ENCODE peak calls at places on chromosomes 6 and 20, in nine cellular contexts. One of them, this sample, is unnamed.

GRCh38 chr20:2261105-2261504 is 34.7 kb upstream of the TGM3 start:
- DNase-seq in ureter: no peak
- DNase-seq in NCI-H1105: no peak
- DNase-seq in ovary: no peak
- DNase-seq in suprapubic skin: no peak
- DNase-seq in endothelial cell of umbilical vein: no peak
- DNase-seq in NCI-H1092 treated with DMSO at 0.1 percent for 48 hours: no peak
- DNase-seq in endodermal cell: no peak
- DNase-seq in EL: no peak
- DNase-seq in this sample: no peak

GRCh38 chr6:41430875-41431274 is 95.5 kb downstream of the NCR2 start:
- DNase-seq in ureter: no peak
- DNase-seq in NCI-H1105: no peak
- DNase-seq in ovary: no peak
- DNase-seq in suprapubic skin: no peak
- DNase-seq in endothelial cell of umbilical vein: no peak
- DNase-seq in NCI-H1092 treated with DMSO at 0.1 percent for 48 hours: no peak
- DNase-seq in endodermal cell: no peak
- DNase-seq in EL: peak
- DNase-seq in this sample: peak

GRCh38 chr20:63736893-63737689 is 627 bp downstream of the LIME1 start:
- DNase-seq in ureter: no peak
- DNase-seq in NCI-H1105: no peak
- DNase-seq in ovary: peak
- DNase-seq in suprapubic skin: no peak
- DNase-seq in endothelial cell of umbilical vein: no peak
- DNase-seq in NCI-H1092 treated with DMSO at 0.1 percent for 48 hours: no peak
- DNase-seq in endodermal cell: peak
- DNase-seq in EL: no peak
- DNase-seq in this sample: no peak

GRCh38 chr6:8825726-8826125 is 390.4 kb upstream of the SLC35B3 start:
- DNase-seq in ureter: no peak
- DNase-seq in NCI-H1105: no peak
- DNase-seq in ovary: no peak
- DNase-seq in suprapubic skin: no peak
- DNase-seq in endothelial cell of umbilical vein: no peak
- DNase-seq in NCI-H1092 treated with DMSO at 0.1 percent for 48 hours: no peak
- DNase-seq in endodermal cell: no peak
- DNase-seq in EL: peak
- DNase-seq in this sample: no peak

GRCh38 chr20:33827629-33828325 is 16.6 kb downstream of the CHMP4B start:
- DNase-seq in ureter: no peak
- DNase-seq in NCI-H1105: no peak
- DNase-seq in ovary: no peak
- DNase-seq in suprapubic skin: no peak
- DNase-seq in endothelial cell of umbilical vein: no peak
- DNase-seq in NCI-H1092 treated with DMSO at 0.1 percent for 48 hours: no peak
- DNase-seq in endodermal cell: no peak
- DNase-seq in EL: no peak
- DNase-seq in this sample: peak

GRCh38 chr6:35745480-35745879 is 8.6 kb downstream of the ARMC12 start:
- DNase-seq in ureter: no peak
- DNase-seq in NCI-H1105: no peak
- DNase-seq in ovary: no peak
- DNase-seq in suprapubic skin: no peak
- DNase-seq in endothelial cell of umbilical vein: no peak
- DNase-seq in NCI-H1092 treated with DMSO at 0.1 percent for 48 hours: no peak
- DNase-seq in endodermal cell: no peak
- DNase-seq in EL: no peak
- DNase-seq in this sample: no peak

GRCh38 chr6:118511930-118512715 is 36.0 kb upstream of the PLN start:
- DNase-seq in ureter: no peak
- DNase-seq in NCI-H1105: no peak
- DNase-seq in ovary: no peak
- DNase-seq in suprapubic skin: no peak
- DNase-seq in endothelial cell of umbilical vein: no peak
- DNase-seq in NCI-H1092 treated with DMSO at 0.1 percent for 48 hours: no peak
- DNase-seq in endodermal cell: no peak
- DNase-seq in EL: no peak
- DNase-seq in this sample: no peak

GRCh38 chr20:62837790-62838458 is 21.1 kb downstream of the COL9A3 start:
- DNase-seq in ureter: peak
- DNase-seq in NCI-H1105: peak
- DNase-seq in ovary: no peak
- DNase-seq in suprapubic skin: no peak
- DNase-seq in endothelial cell of umbilical vein: no peak
- DNase-seq in NCI-H1092 treated with DMSO at 0.1 percent for 48 hours: peak
- DNase-seq in endodermal cell: no peak
- DNase-seq in EL: peak
- DNase-seq in this sample: peak

GRCh38 chr6:52787917-52788316 is 15.7 kb downstream of the GSTA1 start:
- DNase-seq in ureter: no peak
- DNase-seq in NCI-H1105: no peak
- DNase-seq in ovary: no peak
- DNase-seq in suprapubic skin: no peak
- DNase-seq in endothelial cell of umbilical vein: no peak
- DNase-seq in NCI-H1092 treated with DMSO at 0.1 percent for 48 hours: no peak
- DNase-seq in endodermal cell: no peak
- DNase-seq in EL: no peak
- DNase-seq in this sample: no peak

GRCh38 chr6:75402296-75402695 is 91.3 kb downstream of the FILIP1 start:
- DNase-seq in ureter: no peak
- DNase-seq in NCI-H1105: no peak
- DNase-seq in ovary: no peak
- DNase-seq in suprapubic skin: no peak
- DNase-seq in endothelial cell of umbilical vein: peak
- DNase-seq in NCI-H1092 treated with DMSO at 0.1 percent for 48 hours: no peak
- DNase-seq in endodermal cell: no peak
- DNase-seq in EL: peak
- DNase-seq in this sample: peak

GRCh38 chr20:31568041-31568731 is 36.9 kb upstream of the ID1 start:
- DNase-seq in ureter: no peak
- DNase-seq in NCI-H1105: no peak
- DNase-seq in ovary: no peak
- DNase-seq in suprapubic skin: no peak
- DNase-seq in endothelial cell of umbilical vein: peak
- DNase-seq in NCI-H1092 treated with DMSO at 0.1 percent for 48 hours: no peak
- DNase-seq in endodermal cell: no peak
- DNase-seq in EL: no peak
- DNase-seq in this sample: peak

GRCh38 chr6:19715166-19715558 is 122.0 kb upstream of the ID4 start:
- DNase-seq in ureter: no peak
- DNase-seq in NCI-H1105: peak
- DNase-seq in ovary: no peak
- DNase-seq in suprapubic skin: no peak
- DNase-seq in endothelial cell of umbilical vein: no peak
- DNase-seq in NCI-H1092 treated with DMSO at 0.1 percent for 48 hours: peak
- DNase-seq in endodermal cell: peak
- DNase-seq in EL: no peak
- DNase-seq in this sample: peak

GRCh38 chr6:90343581-90343980 is 46.9 kb upstream of the BACH2 start:
- DNase-seq in ureter: no peak
- DNase-seq in NCI-H1105: no peak
- DNase-seq in ovary: peak
- DNase-seq in suprapubic skin: no peak
- DNase-seq in endothelial cell of umbilical vein: no peak
- DNase-seq in NCI-H1092 treated with DMSO at 0.1 percent for 48 hours: no peak
- DNase-seq in endodermal cell: no peak
- DNase-seq in EL: peak
- DNase-seq in this sample: peak

GRCh38 chr20:38187512-38187911 is 22.4 kb upstream of the TGM2 start:
- DNase-seq in ureter: no peak
- DNase-seq in NCI-H1105: no peak
- DNase-seq in ovary: no peak
- DNase-seq in suprapubic skin: no peak
- DNase-seq in endothelial cell of umbilical vein: no peak
- DNase-seq in NCI-H1092 treated with DMSO at 0.1 percent for 48 hours: no peak
- DNase-seq in endodermal cell: peak
- DNase-seq in EL: peak
- DNase-seq in this sample: peak

GRCh38 chr20:39800111-39800510 is 838.0 kb downstream of the DHX35 start:
- DNase-seq in ureter: no peak
- DNase-seq in NCI-H1105: no peak
- DNase-seq in ovary: no peak
- DNase-seq in suprapubic skin: no peak
- DNase-seq in endothelial cell of umbilical vein: no peak
- DNase-seq in NCI-H1092 treated with DMSO at 0.1 percent for 48 hours: no peak
- DNase-seq in endodermal cell: no peak
- DNase-seq in EL: peak
- DNase-seq in this sample: peak

GRCh38 chr6:158311193-158311592 is 1.1 kb upstream of the TULP4 start:
- DNase-seq in ureter: no peak
- DNase-seq in NCI-H1105: no peak
- DNase-seq in ovary: no peak
- DNase-seq in suprapubic skin: no peak
- DNase-seq in endothelial cell of umbilical vein: no peak
- DNase-seq in NCI-H1092 treated with DMSO at 0.1 percent for 48 hours: no peak
- DNase-seq in endodermal cell: no peak
- DNase-seq in EL: peak
- DNase-seq in this sample: peak

GRCh38 chr6:123770247-123770949 is 33.3 kb upstream of the NKAIN2 start:
- DNase-seq in ureter: no peak
- DNase-seq in NCI-H1105: no peak
- DNase-seq in ovary: no peak
- DNase-seq in suprapubic skin: no peak
- DNase-seq in endothelial cell of umbilical vein: no peak
- DNase-seq in NCI-H1092 treated with DMSO at 0.1 percent for 48 hours: no peak
- DNase-seq in endodermal cell: no peak
- DNase-seq in EL: no peak
- DNase-seq in this sample: peak

GRCh38 chr20:8223096-8223870 is 91.2 kb downstream of the PLCB1 start:
- DNase-seq in ureter: no peak
- DNase-seq in NCI-H1105: no peak
- DNase-seq in ovary: no peak
- DNase-seq in suprapubic skin: no peak
- DNase-seq in endothelial cell of umbilical vein: peak
- DNase-seq in NCI-H1092 treated with DMSO at 0.1 percent for 48 hours: no peak
- DNase-seq in endodermal cell: no peak
- DNase-seq in EL: peak
- DNase-seq in this sample: peak

GRCh38 chr20:37758332-37758731 is 64.5 kb downstream of the CTNNBL1 start:
- DNase-seq in ureter: no peak
- DNase-seq in NCI-H1105: no peak
- DNase-seq in ovary: no peak
- DNase-seq in suprapubic skin: no peak
- DNase-seq in endothelial cell of umbilical vein: no peak
- DNase-seq in NCI-H1092 treated with DMSO at 0.1 percent for 48 hours: no peak
- DNase-seq in endodermal cell: peak
- DNase-seq in EL: no peak
- DNase-seq in this sample: no peak

GRCh38 chr20:2761885-2762284 is 38.5 kb downstream of the CPXM1 start:
- DNase-seq in ureter: no peak
- DNase-seq in NCI-H1105: no peak
- DNase-seq in ovary: no peak
- DNase-seq in suprapubic skin: no peak
- DNase-seq in endothelial cell of umbilical vein: no peak
- DNase-seq in NCI-H1092 treated with DMSO at 0.1 percent for 48 hours: no peak
- DNase-seq in endodermal cell: no peak
- DNase-seq in EL: no peak
- DNase-seq in this sample: no peak

GRCh38 chr20:12970372-12970821 is 38.4 kb upstream of the SPTLC3 start:
- DNase-seq in ureter: no peak
- DNase-seq in NCI-H1105: no peak
- DNase-seq in ovary: no peak
- DNase-seq in suprapubic skin: no peak
- DNase-seq in endothelial cell of umbilical vein: peak
- DNase-seq in NCI-H1092 treated with DMSO at 0.1 percent for 48 hours: peak
- DNase-seq in endodermal cell: peak
- DNase-seq in EL: peak
- DNase-seq in this sample: peak

GRCh38 chr6:34025851-34026250 is 120.0 kb downstream of the GRM4 start:
- DNase-seq in ureter: no peak
- DNase-seq in NCI-H1105: no peak
- DNase-seq in ovary: no peak
- DNase-seq in suprapubic skin: no peak
- DNase-seq in endothelial cell of umbilical vein: no peak
- DNase-seq in NCI-H1092 treated with DMSO at 0.1 percent for 48 hours: no peak
- DNase-seq in endodermal cell: no peak
- DNase-seq in EL: no peak
- DNase-seq in this sample: no peak

GRCh38 chr6:5838656-5839396 is 167.9 kb downstream of the NRN1 start:
- DNase-seq in ureter: no peak
- DNase-seq in NCI-H1105: no peak
- DNase-seq in ovary: no peak
- DNase-seq in suprapubic skin: no peak
- DNase-seq in endothelial cell of umbilical vein: no peak
- DNase-seq in NCI-H1092 treated with DMSO at 0.1 percent for 48 hours: no peak
- DNase-seq in endodermal cell: no peak
- DNase-seq in EL: no peak
- DNase-seq in this sample: no peak